ENCODE peak calls at places on chromosomes 3 and 15, in four cellular contexts. One of them, this sample, is unnamed.

GRCh38 chr15:25830844-25831443 is 32.2 kb downstream of the ATP10A start:
- DNase-seq in IMR-90: peak; percentile 98
- DNase-seq in nucleus accumbens: no peak
- DNase-seq in SW 1271: no peak
- DNase-seq in this sample: peak; percentile 95

GRCh38 chr15:88704791-88705768 is 66.3 kb downstream of the ISG20 start:
- DNase-seq in IMR-90: no peak
- DNase-seq in nucleus accumbens: peak; percentile 47
- DNase-seq in SW 1271: no peak
- DNase-seq in this sample: no peak

GRCh38 chr15:99424978-99425665 is 140.7 kb upstream of the MEF2A start:
- DNase-seq in IMR-90: peak; percentile 90
- DNase-seq in nucleus accumbens: no peak
- DNase-seq in SW 1271: no peak
- DNase-seq in this sample: peak; percentile 50

GRCh38 chr15:63244976-63245645 is 32.3 kb upstream of the APH1B start:
- DNase-seq in IMR-90: no peak
- DNase-seq in nucleus accumbens: no peak
- DNase-seq in SW 1271: no peak
- DNase-seq in this sample: no peak

GRCh38 chr3:181622365-181622764 is 89.4 kb upstream of the SOX2 start:
- DNase-seq in IMR-90: no peak
- DNase-seq in nucleus accumbens: no peak
- DNase-seq in SW 1271: no peak
- DNase-seq in this sample: peak; percentile 30

GRCh38 chr15:73225358-73226015 is 143.3 kb downstream of the HCN4 start:
- DNase-seq in IMR-90: no peak
- DNase-seq in nucleus accumbens: no peak
- DNase-seq in SW 1271: no peak
- DNase-seq in this sample: no peak

GRCh38 chr3:177284383-177284881 is 87.2 kb upstream of the TBL1XR1 start:
- DNase-seq in IMR-90: peak; percentile 49
- DNase-seq in nucleus accumbens: no peak
- DNase-seq in SW 1271: no peak
- DNase-seq in this sample: no peak

GRCh38 chr3:58557496-58557895 is 19.7 kb downstream of the FAM107A start:
- DNase-seq in IMR-90: no peak
- DNase-seq in nucleus accumbens: no peak
- DNase-seq in SW 1271: no peak
- DNase-seq in this sample: no peak

GRCh38 chr15:45064386-45064785 is 41.4 kb downstream of the SORD start:
- DNase-seq in IMR-90: peak; percentile 45
- DNase-seq in nucleus accumbens: no peak
- DNase-seq in SW 1271: no peak
- DNase-seq in this sample: no peak

GRCh38 chr3:153089620-153090019 is 72.4 kb upstream of the RAP2B start:
- DNase-seq in IMR-90: no peak
- DNase-seq in nucleus accumbens: no peak
- DNase-seq in SW 1271: no peak
- DNase-seq in this sample: no peak

GRCh38 chr3:77313843-77314242 is 273.9 kb downstream of the ROBO2 start:
- DNase-seq in IMR-90: peak; percentile 28
- DNase-seq in nucleus accumbens: no peak
- DNase-seq in SW 1271: no peak
- DNase-seq in this sample: no peak

GRCh38 chr3:30914696-30915095 is 20.2 kb upstream of the GADL1 start:
- DNase-seq in IMR-90: no peak
- DNase-seq in nucleus accumbens: no peak
- DNase-seq in SW 1271: no peak
- DNase-seq in this sample: peak; percentile 30

GRCh38 chr3:158906749-158907148 is 104.9 kb downstream of the MFSD1 start:
- DNase-seq in IMR-90: no peak
- DNase-seq in nucleus accumbens: no peak
- DNase-seq in SW 1271: no peak
- DNase-seq in this sample: no peak

GRCh38 chr3:123883111-123883510 is 1.0 kb downstream of the MYLK start:
- DNase-seq in IMR-90: no peak
- DNase-seq in nucleus accumbens: no peak
- DNase-seq in SW 1271: no peak
- DNase-seq in this sample: no peak

This sample was measured in skeletal muscle cell.